ENCODE peak calls at places on chromosomes 5 and 9, in six cellular contexts. Z, E, V, X, M and P are unnamed samples.

GRCh38 chr9:124190761-124191160 is 67.0 kb upstream of the NEK6 start:
- DNase-seq in Z (no peak), E (no peak), V (no peak), X (no peak), M (no peak), P (no peak)

GRCh38 chr9:134035041-134036039 is 10.1 kb downstream of the BRD3OS start:
- DNase-seq in Z (no peak), E (no peak), V (no peak), X (no peak), M (no peak), P (no peak)

GRCh38 chr9:38423273-38423938 is 848 bp downstream of the IGFBPL1 start:
- DNase-seq in Z (no peak), E (no peak), V (no peak), X (no peak), M (no peak), P (no peak)

GRCh38 chr9:135085830-135086546 is 1.5 kb upstream of the OLFM1 start:
- DNase-seq in Z (peak), E (peak), V (peak), X (peak), M (peak), P (peak)

GRCh38 chr5:17267099-17267498 is 49.7 kb downstream of the BASP1 start:
- DNase-seq in Z (no peak), E (no peak), V (no peak), X (no peak), M (peak), P (no peak)

GRCh38 chr5:133746834-133747233 is 134.5 kb upstream of the FSTL4 start:
- DNase-seq in Z (no peak), E (no peak), V (no peak), X (no peak), M (peak), P (no peak)

GRCh38 chr5:158875272-158875679 is 224.4 kb downstream of the EBF1 start:
- DNase-seq in Z (no peak), E (no peak), V (peak), X (peak), M (peak), P (no peak)

GRCh38 chr9:124779368-124780059 is 2.6 kb downstream of the OLFML2A start:
- DNase-seq in Z (peak), E (peak), V (peak), X (peak), M (no peak), P (peak)

GRCh38 chr9:5835808-5836207 is 2.9 kb upstream of the ERMP1 start:
- DNase-seq in Z (no peak), E (no peak), V (no peak), X (no peak), M (no peak), P (no peak)

GRCh38 chr5:35316611-35317307 is 86.5 kb upstream of the PRLR start:
- DNase-seq in Z (no peak), E (no peak), V (peak), X (peak), M (peak), P (no peak)

GRCh38 chr5:68378204-68378830 is 162.8 kb downstream of the PIK3R1 start:
- DNase-seq in Z (no peak), E (no peak), V (no peak), X (no peak), M (peak), P (no peak)

GRCh38 chr9:131096490-131097258 is at the start of gene AIF1L:
- DNase-seq in Z (peak), E (peak), V (peak), X (peak), M (no peak), P (peak)

GRCh38 chr5:156191547-156191946 is 135.4 kb upstream of the SGCD start:
- DNase-seq in Z (no peak), E (no peak), V (no peak), X (no peak), M (no peak), P (no peak)

GRCh38 chr9:120891255-120891954 is 14.4 kb upstream of the PHF19 start:
- DNase-seq in Z (no peak), E (no peak), V (peak), X (no peak), M (no peak), P (no peak)

GRCh38 chr5:137348759-137349158 is 150.4 kb downstream of the SPOCK1 start:
- DNase-seq in Z (no peak), E (no peak), V (no peak), X (no peak), M (no peak), P (no peak)

GRCh38 chr5:65769539-65769938 is 47.5 kb downstream of the NLN start:
- DNase-seq in Z (no peak), E (peak), V (peak), X (peak), M (no peak), P (no peak)

GRCh38 chr5:74209566-74209965 is 431.0 kb downstream of the ENC1 start:
- DNase-seq in Z (no peak), E (no peak), V (no peak), X (no peak), M (no peak), P (no peak)

GRCh38 chr5:74216012-74216411 is 424.5 kb downstream of the ENC1 start:
- DNase-seq in Z (no peak), E (no peak), V (no peak), X (no peak), M (no peak), P (no peak)

GRCh38 chr5:74206571-74207550 is 433.7 kb downstream of the ENC1 start:
- DNase-seq in Z (peak), E (no peak), V (peak), X (peak), M (no peak), P (peak)

GRCh38 chr5:74212336-74212735 is 428.2 kb downstream of the ENC1 start:
- DNase-seq in Z (no peak), E (no peak), V (peak), X (peak), M (peak), P (peak)
- TF ChIP-seq CTCF in Z (no peak), E (peak), V (no peak), X (peak), M (peak), P (peak)

DNA sequence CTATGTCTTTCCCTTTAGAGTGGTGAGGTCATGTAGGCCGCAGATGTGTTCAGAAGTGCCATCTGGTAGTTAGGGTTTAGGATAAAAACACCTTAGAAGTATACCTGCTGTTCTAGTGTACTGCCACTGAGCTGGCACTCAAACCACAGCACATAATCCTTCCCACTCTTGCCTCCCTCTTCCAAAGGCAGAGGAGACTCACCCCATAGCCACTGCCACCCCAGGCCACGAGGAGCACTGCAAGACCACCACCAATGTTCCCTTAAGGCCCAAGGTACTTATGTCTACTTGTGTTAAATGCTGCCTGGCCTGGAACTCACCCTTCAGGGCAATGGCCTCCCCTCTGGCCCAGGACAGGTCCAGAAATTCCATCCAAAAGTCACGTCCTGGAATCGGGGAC is 379.5 kb upstream of the EDIL3 start:
- DNase-seq in Z (no peak), E (no peak), V (no peak), X (no peak), M (no peak), P (no peak)
- TF ChIP-seq CTCF in Z (no peak), E (no peak), V (no peak), X (no peak), M (no peak), P (no peak)

DNA sequence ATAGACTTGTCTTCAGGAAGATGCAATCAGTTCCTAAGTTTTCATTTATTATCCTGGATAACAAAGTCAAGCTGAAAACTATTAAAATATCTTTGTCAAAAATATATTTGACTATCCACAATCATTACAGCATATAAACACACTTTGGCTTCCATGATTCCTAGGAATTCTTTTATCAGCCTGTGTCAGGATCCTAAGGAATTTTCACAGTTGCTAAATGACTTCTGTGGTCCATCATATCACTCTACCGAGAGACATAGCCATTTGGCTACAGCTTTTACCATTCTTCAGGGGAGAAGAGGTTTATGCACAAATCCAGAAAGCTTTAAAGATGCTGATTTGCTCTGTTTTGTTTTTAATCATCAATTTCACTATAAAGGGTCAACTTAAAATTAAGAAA is 128.3 kb downstream of the MLLT3 start:
- DNase-seq in Z (no peak), E (no peak), V (no peak), X (no peak), M (no peak), P (no peak)
- TF ChIP-seq CTCF in Z (no peak), E (no peak), V (no peak), X (no peak), M (no peak), P (no peak)

DNA sequence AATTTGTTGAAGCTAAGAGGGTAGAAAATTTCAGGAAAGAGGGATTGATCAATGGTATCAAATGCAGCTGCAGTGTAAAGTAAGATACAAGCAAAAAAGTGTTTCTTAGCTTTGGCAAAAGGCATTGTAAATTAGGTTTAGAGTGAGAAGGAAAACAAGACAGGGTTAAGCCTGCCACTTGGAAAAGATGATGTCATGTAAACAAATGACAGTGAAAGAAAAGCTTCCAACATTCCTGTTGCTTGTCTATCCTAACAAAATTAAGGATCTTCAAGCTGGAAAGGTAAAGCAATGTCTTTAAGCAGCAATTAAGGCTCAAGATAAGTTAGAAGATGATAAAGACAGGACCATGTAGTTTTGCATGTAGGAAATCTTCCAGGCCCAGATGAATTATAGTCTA is 139.1 kb upstream of the PPP2R2B start:
- DNase-seq in Z (no peak), E (no peak), V (no peak), X (no peak), M (no peak), P (no peak)
- TF ChIP-seq CTCF in Z (no peak), E (no peak), V (no peak), X (no peak), M (no peak), P (no peak)

GRCh38 chr5:73435640-73436534 is 12.7 kb downstream of the FOXD1 start:
- DNase-seq in Z (no peak), E (no peak), V (no peak), X (no peak), M (no peak), P (no peak)

GRCh38 chr5:73433272-73433981 is 15.2 kb downstream of the FOXD1 start:
- DNase-seq in Z (no peak), E (no peak), V (no peak), X (no peak), M (no peak), P (no peak)

GRCh38 chr5:73434921-73435320 is 13.7 kb downstream of the FOXD1 start:
- DNase-seq in Z (no peak), E (no peak), V (no peak), X (no peak), M (no peak), P (no peak)

GRCh38 chr5:73433982-73434342 is 14.6 kb downstream of the FOXD1 start:
- DNase-seq in Z (no peak), E (peak), V (no peak), X (no peak), M (no peak), P (no peak)

GRCh38 chr5:73434461-73434860 is 14.1 kb downstream of the FOXD1 start:
- DNase-seq in Z (no peak), E (no peak), V (no peak), X (peak), M (no peak), P (no peak)
- TF ChIP-seq CTCF in Z (no peak), E (peak), V (peak), X (no peak), M (no peak), P (no peak)